ENCODE peak calls at places on chromosomes 4 and X, in eight cellular contexts. I is stimulated activated naive CD4-positive, alpha-beta T cell; A is PC-3; J is GM12891; R is amniotic stem cell; G is lower lobe of right lung; B is AG09319; Y is AG08395. F is an unnamed sample.

GRCh38 chr4:86891785-86892638 is at the start of gene C4orf36:
- DNase-seq in J (peak; percentile 47), Y (peak; percentile 49), A (peak; percentile 81), R (no peak), G (peak; percentile 88), B (no peak), I (no peak), F (peak; percentile 92)

GRCh38 chrX:19791562-19791961 is 95.8 kb downstream of the SH3KBP1 start:
- DNase-seq in G (no peak), I (no peak), J (no peak), B (peak; percentile 29), Y (peak; percentile 52), R (no peak), A (no peak), F (no peak)

GRCh38 chr4:145195167-145195952 is 15.0 kb upstream of the OTUD4 start:
- DNase-seq in Y (no peak), R (no peak), G (no peak), I (no peak), J (no peak), B (no peak), A (peak; percentile 82), F (no peak)

GRCh38 chr4:66653937-66654336 is 891.4 kb downstream of the CENPC start:
- DNase-seq in R (no peak), G (no peak), A (no peak), Y (no peak), J (no peak), I (no peak), B (no peak), F (no peak)

GRCh38 chr4:179976777-179977176 is 2266.4 kb upstream of the TENM3 start:
- DNase-seq in I (no peak), B (no peak), R (no peak), A (no peak), Y (no peak), J (no peak), G (no peak), F (no peak)

GRCh38 chr4:111174331-111174730 is 551.5 kb upstream of the PITX2 start:
- DNase-seq in A (peak; percentile 6), R (no peak), J (no peak), Y (no peak), G (no peak), I (no peak), B (no peak), F (no peak)

GRCh38 chr4:42150653-42151567 is 1.5 kb downstream of the BEND4 start:
- DNase-seq in G (no peak), B (no peak), I (no peak), Y (no peak), R (no peak), A (no peak), J (peak; percentile 48), F (no peak)

GRCh38 chrX:20414066-20414465 is 147.4 kb upstream of the RPS6KA3 start:
- DNase-seq in R (no peak), Y (no peak), J (no peak), A (no peak), I (no peak), G (no peak), B (no peak), F (no peak)

GRCh38 chr4:181957088-181957487 is 286.1 kb upstream of the TENM3 start:
- DNase-seq in I (no peak), J (no peak), B (peak; percentile 71), A (no peak), Y (peak; percentile 69), G (no peak), R (peak; percentile 10), F (no peak)

GRCh38 chrX:80879916-80880315 is 70.2 kb upstream of the BRWD3 start:
- DNase-seq in A (peak; percentile 69), Y (peak; percentile 7), B (no peak), G (no peak), J (no peak), R (no peak), I (no peak), F (no peak)

GRCh38 chr4:151031831-151032605 is 16.9 kb upstream of the LRBA start:
- DNase-seq in G (no peak), A (peak; percentile 76), Y (peak; percentile 49), R (no peak), B (no peak), J (no peak), I (no peak), F (no peak)

GRCh38 chr4:113825272-113825671 is 63.7 kb upstream of the CAMK2D start:
- DNase-seq in J (no peak), A (no peak), B (no peak), G (no peak), R (no peak), Y (no peak), I (no peak), F (no peak)

GRCh38 chr4:76216975-76217814 is 3.6 kb upstream of the SCARB2 start:
- DNase-seq in R (no peak), A (peak; percentile 6), G (no peak), J (no peak), I (no peak), Y (no peak), B (no peak), F (no peak)

GRCh38 chr4:6371271-6371670 is 101.1 kb downstream of the PPP2R2C start:
- DNase-seq in R (no peak), Y (no peak), G (no peak), J (no peak), A (no peak), B (no peak), I (no peak), F (no peak)

GRCh38 chr4:107066622-107067021 is 30.5 kb upstream of the DKK2 start:
- DNase-seq in B (no peak), I (no peak), R (no peak), G (no peak), J (no peak), A (no peak), Y (no peak), F (no peak)

GRCh38 chrX:108131471-108131870 is 39.9 kb downstream of the ATG4A start:
- DNase-seq in G (no peak), A (peak; percentile 57), B (no peak), I (no peak), R (no peak), Y (peak; percentile 15), J (no peak), F (no peak)

GRCh38 chrX:153342762-153343558 is 9.0 kb downstream of the ZNF275 start:
- DNase-seq in Y (no peak), G (no peak), B (no peak), A (no peak), J (no peak), R (no peak), I (no peak), F (no peak)